ENCODE peak calls at places on chromosomes 5 and 9, in eight cellular contexts. Z, A, I, P, D, X, O and M are unnamed samples.

GRCh38 chr5:169805937-169806700 is 169.0 kb downstream of the DOCK2 start:
- DNase-seq in Z (no peak), A (no peak), I (no peak), P (no peak), D (no peak), X (no peak), O (no peak), M (no peak)

GRCh38 chr5:179289756-179290385 is 55.4 kb downstream of the ADAMTS2 start:
- DNase-seq in Z (no peak), A (no peak), I (no peak), P (no peak), D (no peak), X (no peak), O (no peak), M (no peak)

GRCh38 chr5:146828385-146828784 is 50.2 kb downstream of the PPP2R2B start:
- DNase-seq in Z (no peak), A (no peak), I (no peak), P (no peak), D (peak; percentile 81), X (no peak), O (no peak), M (peak; percentile 46)

GRCh38 chr5:39947657-39948056 is 522.9 kb upstream of the DAB2 start:
- DNase-seq in Z (no peak), A (no peak), I (no peak), P (no peak), D (no peak), X (peak; percentile 29), O (no peak), M (no peak)

GRCh38 chr5:122774861-122775712 is at the start of gene SNX2:
- DNase-seq in Z (peak; percentile 95), A (peak; percentile 85), I (peak; percentile 92), P (peak; percentile 92), D (no peak), X (peak; percentile 84), O (peak; percentile 97), M (peak; percentile 88)

GRCh38 chr9:134179918-134180785 is 15.8 kb upstream of the RNU6ATAC start:
- DNase-seq in Z (no peak), A (no peak), I (no peak), P (no peak), D (no peak), X (no peak), O (no peak), M (peak; percentile 3)

GRCh38 chr5:172642926-172643325 is 1.9 kb downstream of the NEURL1B start:
- DNase-seq in Z (no peak), A (no peak), I (no peak), P (no peak), D (no peak), X (no peak), O (no peak), M (no peak)

GRCh38 chr5:138789771-138790242 is 36.6 kb downstream of the CTNNA1 start:
- DNase-seq in Z (no peak), A (peak; percentile 46), I (no peak), P (no peak), D (peak; percentile 8), X (peak; percentile 28), O (peak; percentile 72), M (no peak)

GRCh38 chr5:119435436-119436132 is 16.7 kb upstream of the HSD17B4 start:
- DNase-seq in Z (peak; percentile 84), A (peak; percentile 73), I (peak; percentile 78), P (peak; percentile 74), D (no peak), X (peak; percentile 51), O (peak; percentile 68), M (peak; percentile 76)

GRCh38 chr9:104606202-104606601 is 775 bp upstream of the OR13C2 start:
- DNase-seq in Z (no peak), A (no peak), I (no peak), P (no peak), D (no peak), X (no peak), O (peak; percentile 26), M (no peak)